ENCODE peak calls at places on chromosomes 5 and 9, in nine cellular contexts. X is transverse colon, T is heart right ventricle, V is endothelial cell of umbilical vein, P is K562, W is astrocyte of the spinal cord, Q is brain microvascular endothelial cell, O is pancreas, G is tibial artery. F is an unnamed sample.

GRCh38 chr5:32030686-32031478 is 143.2 kb downstream of the GOLPH3 start:
- DNase-seq in V (no peak), X (no peak), G (no peak), Q (no peak), W (no peak), T (no peak), O (no peak), P (no peak), F (no peak)

GRCh38 chr5:72268753-72269410 is 51.2 kb downstream of the MRPS27 start:
- DNase-seq in P (peak), G (peak), W (peak), O (peak), X (peak), Q (peak), T (peak), V (peak), F (no peak)

GRCh38 chr9:34163439-34163838 is 15.4 kb upstream of the UBAP1 start:
- DNase-seq in V (no peak), W (peak), O (no peak), P (no peak), Q (no peak), X (no peak), G (no peak), T (no peak), F (no peak)

GRCh38 chr5:168324864-168325615 is 33.6 kb downstream of the WWC1 start:
- DNase-seq in T (no peak), W (no peak), X (no peak), G (no peak), Q (no peak), P (no peak), V (no peak), O (peak), F (peak)

GRCh38 chr5:16712600-16712999 is 95.8 kb upstream of the RETREG1 start:
- DNase-seq in W (peak), X (no peak), V (no peak), Q (no peak), O (no peak), T (no peak), G (no peak), P (no peak), F (no peak)

GRCh38 chr9:98214811-98215210 is 22.4 kb upstream of the CORO2A start:
- DNase-seq in W (no peak), V (no peak), G (no peak), P (no peak), O (no peak), T (no peak), X (no peak), Q (no peak), F (peak)

GRCh38 chr9:126127591-126127990 is 199.0 kb upstream of the MVB12B start:
- DNase-seq in P (no peak), G (no peak), W (no peak), Q (no peak), V (no peak), X (no peak), T (no peak), O (no peak), F (peak)

GRCh38 chr5:142465476-142465875 is 140.7 kb upstream of the SPRY4 start:
- DNase-seq in X (no peak), O (no peak), T (no peak), V (no peak), Q (no peak), P (no peak), G (no peak), W (no peak), F (no peak)

GRCh38 chr9:27425827-27426716 is 98.0 kb upstream of the IFNK start:
- DNase-seq in Q (no peak), G (no peak), X (no peak), O (no peak), T (no peak), V (no peak), P (no peak), W (no peak), F (peak)

GRCh38 chr9:86941196-86941595 is 6.1 kb downstream of the GAS1 start:
- DNase-seq in G (no peak), Q (no peak), O (no peak), P (no peak), T (no peak), W (no peak), V (no peak), X (no peak), F (no peak)

GRCh38 chr5:140113180-140113698 is 670 bp upstream of the PURA start:
- DNase-seq in V (peak), O (peak), Q (no peak), W (no peak), P (peak), T (no peak), G (no peak), X (peak), F (no peak)

GRCh38 chr9:2157277-2158105 is 142.3 kb downstream of the SMARCA2 start:
- DNase-seq in X (peak), T (no peak), Q (peak), V (no peak), O (peak), G (peak), P (no peak), W (peak), F (peak)

GRCh38 chr5:148397968-148398595 is 14.3 kb downstream of the FBXO38 start:
- DNase-seq in T (no peak), W (no peak), O (peak), Q (no peak), X (no peak), V (no peak), P (peak), G (no peak), F (no peak)

GRCh38 chr5:135569755-135570452 is 8.9 kb downstream of the CXCL14 start:
- DNase-seq in V (peak), P (peak), X (peak), T (no peak), Q (peak), G (peak), W (peak), O (peak), F (peak)

GRCh38 chr5:39716532-39716971 is 291.8 kb upstream of the DAB2 start:
- DNase-seq in X (peak), V (peak), O (peak), Q (peak), W (peak), P (peak), G (peak), T (peak), F (no peak)
- TF ChIP-seq CTCF in X (peak), V (peak), O (peak), Q (peak), W (peak), P (peak), G (peak), T (no peak), F (no peak)

GRCh38 chr5:78899922-78900362 is 85.2 kb downstream of the ARSB start:
- DNase-seq in X (peak), P (peak), T (peak), V (peak), Q (peak), G (no peak), O (peak), W (peak), F (no peak)
- TF ChIP-seq CTCF in X (peak), P (peak), T (peak), V (peak), Q (peak), G (peak), O (peak), W (peak), F (no peak)

DNA sequence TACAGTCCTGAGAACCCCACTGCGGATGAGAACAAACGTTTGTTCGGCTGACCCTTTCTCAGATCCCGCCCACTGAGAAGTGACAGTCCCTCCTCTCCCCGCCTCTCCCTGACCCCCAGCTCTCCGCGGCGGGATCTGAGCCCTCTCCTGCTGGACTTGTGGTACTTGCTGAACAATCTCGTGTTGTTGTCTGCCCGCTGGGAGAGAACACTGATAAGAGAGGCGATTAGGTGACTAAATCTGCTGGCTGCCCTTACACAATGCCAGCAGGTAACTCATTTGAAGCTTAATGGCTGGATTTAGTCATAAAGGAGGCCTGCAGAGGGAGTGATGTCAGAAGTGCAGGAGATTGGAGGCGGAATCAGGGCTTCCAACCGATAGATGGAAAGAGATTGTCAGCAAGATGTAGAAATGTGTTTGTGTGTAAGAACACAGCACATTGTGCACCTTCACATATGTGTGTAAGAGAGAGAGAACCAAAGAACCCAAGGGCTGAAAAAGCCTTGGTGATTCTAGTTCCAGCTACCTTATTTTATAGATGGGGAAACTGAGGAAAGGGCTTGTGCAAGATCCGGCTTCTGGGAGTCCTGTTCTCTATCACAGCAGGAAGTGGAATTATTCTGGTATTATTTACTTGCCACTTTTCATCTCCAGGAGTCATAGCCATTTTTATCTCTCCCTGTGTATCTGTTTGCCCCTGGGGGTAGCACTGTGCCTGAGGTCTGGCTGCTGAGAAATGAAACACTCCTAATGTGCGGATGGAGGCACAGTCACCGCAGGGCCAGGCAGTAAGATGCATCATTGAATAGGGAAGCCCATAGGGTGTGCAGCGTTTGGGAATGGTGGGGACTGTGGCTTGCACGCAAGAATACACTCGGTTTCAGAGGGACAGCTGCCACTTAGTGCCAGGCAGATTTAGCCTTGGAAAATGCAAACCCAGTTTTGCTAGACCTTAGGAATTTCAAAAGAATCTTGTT is 203.7 kb upstream of the MSX2 start:
- DNase-seq in W (peak), G (no peak), P (no peak), O (peak), V (no peak), T (no peak), Q (no peak), X (peak), F (no peak)
- TF ChIP-seq CTCF in W (no peak), G (no peak), P (no peak), O (no peak), V (no peak), T (no peak), Q (no peak), X (no peak), F (no peak)

GRCh38 chr5:10522224-10522611 is 41.7 kb upstream of the ANKRD33B start:
- DNase-seq in P (no peak), W (no peak), O (no peak), Q (no peak), T (no peak), X (no peak), G (no peak), V (no peak), F (no peak)

GRCh38 chr5:10519729-10520128 is 44.1 kb upstream of the ANKRD33B start:
- DNase-seq in V (no peak), P (no peak), O (no peak), X (no peak), T (no peak), Q (no peak), W (no peak), G (no peak), F (no peak)

GRCh38 chr5:10524376-10525123 is 39.3 kb upstream of the ANKRD33B start:
- DNase-seq in X (no peak), O (no peak), T (no peak), W (peak), G (no peak), V (no peak), Q (peak), P (no peak), F (no peak)

GRCh38 chr5:10520716-10521115 is 43.2 kb upstream of the ANKRD33B start:
- DNase-seq in V (no peak), T (no peak), X (no peak), P (no peak), O (no peak), G (no peak), Q (peak), W (no peak), F (no peak)

DNA sequence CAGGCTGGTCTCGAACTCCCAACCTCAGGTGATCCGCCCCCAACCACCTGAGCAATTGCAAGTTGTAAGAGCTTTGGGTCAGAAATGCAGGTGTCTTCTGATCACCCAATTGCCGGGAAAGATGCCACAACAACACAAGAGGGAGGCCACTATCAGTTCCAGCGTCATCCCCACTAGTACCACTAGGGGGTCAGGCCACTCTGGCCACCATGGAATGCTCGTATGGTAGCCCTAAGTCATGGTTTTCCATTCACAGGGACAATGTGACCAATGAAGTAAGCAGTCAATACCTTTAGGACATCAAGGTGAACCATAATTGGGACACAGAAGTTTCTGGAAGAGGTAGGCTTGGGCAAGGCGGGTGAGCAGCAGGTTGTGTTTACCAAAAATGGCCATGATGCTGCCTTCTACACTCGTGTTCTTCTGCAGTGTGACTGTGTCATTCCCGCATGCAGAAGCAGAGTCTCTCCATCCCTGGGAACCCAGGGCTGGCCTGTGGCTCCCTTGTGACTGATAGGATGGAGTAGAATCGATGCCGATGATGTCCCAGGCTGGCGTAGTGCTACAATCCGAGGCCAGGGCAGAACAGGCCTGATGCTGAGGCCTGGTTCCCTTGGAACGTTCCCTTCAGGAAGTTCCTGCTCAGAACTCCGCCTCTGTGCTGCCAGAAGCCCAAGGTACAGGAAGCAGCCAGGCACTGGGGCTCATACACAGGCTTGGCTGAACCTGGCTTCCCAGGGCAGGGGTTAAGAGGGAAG is 42.2 kb upstream of the ANKRD33B start:
- DNase-seq in W (no peak), V (no peak), T (no peak), P (peak), G (no peak), O (no peak), Q (no peak), X (no peak), F (no peak)
- TF ChIP-seq CTCF in W (peak), V (peak), T (peak), P (peak), G (no peak), O (no peak), Q (peak), X (no peak), F (peak)

GRCh38 chr5:154999865-155000264 is 13.7 kb upstream of the KIF4B start:
- DNase-seq in G (no peak), O (no peak), X (no peak), W (no peak), Q (no peak), V (no peak), T (no peak), P (no peak), F (no peak)

GRCh38 chr5:154993461-154993860 is 20.1 kb upstream of the KIF4B start:
- DNase-seq in P (no peak), W (no peak), X (no peak), V (no peak), Q (no peak), T (no peak), O (no peak), G (no peak), F (no peak)

GRCh38 chr5:154997746-154998145 is 15.8 kb upstream of the KIF4B start:
- DNase-seq in V (peak), X (no peak), T (no peak), O (no peak), W (no peak), P (no peak), G (no peak), Q (no peak), F (no peak)

GRCh38 chr5:155001523-155001922 is 12.0 kb upstream of the KIF4B start:
- DNase-seq in X (no peak), G (no peak), W (no peak), P (no peak), O (no peak), T (no peak), Q (no peak), V (no peak), F (no peak)

GRCh38 chr5:154995679-154996078 is 17.9 kb upstream of the KIF4B start:
- DNase-seq in O (no peak), Q (no peak), X (no peak), T (no peak), W (no peak), P (no peak), G (no peak), V (peak), F (no peak)
- TF ChIP-seq CTCF in O (no peak), Q (no peak), X (no peak), T (no peak), W (no peak), P (peak), G (no peak), V (peak), F (no peak)